ENCODE peak calls at places on chromosome 2, in ten cellular contexts. One of them, this sample, is unnamed.

GRCh38 chr2:217979151-217979811 is 23.5 kb downstream of the TNS1 start:
- DNase-seq in neural progenitor cell: peak
- DNase-seq in astrocyte of the spinal cord: peak
- DNase-seq in cardiac fibroblast: peak
- DNase-seq in aorta: peak
- DNase-seq in CD8-positive, alpha-beta T cell: no peak
- DNase-seq in IMR-90: peak
- DNase-seq in fibroblast of the aortic adventitia: peak
- DNase-seq in GM23248: peak
- DNase-seq in fibroblast of mammary gland: peak
- DNase-seq in this sample: no peak

GRCh38 chr2:112831956-112832567 is 4.5 kb downstream of the IL1B start:
- DNase-seq in neural progenitor cell: no peak
- DNase-seq in astrocyte of the spinal cord: no peak
- DNase-seq in cardiac fibroblast: no peak
- DNase-seq in aorta: no peak
- DNase-seq in CD8-positive, alpha-beta T cell: no peak
- DNase-seq in IMR-90: no peak
- DNase-seq in fibroblast of the aortic adventitia: no peak
- DNase-seq in GM23248: no peak
- DNase-seq in fibroblast of mammary gland: no peak
- DNase-seq in this sample: no peak

GRCh38 chr2:158325031-158325781 is 131.3 kb downstream of the CCDC148 start:
- DNase-seq in neural progenitor cell: no peak
- DNase-seq in astrocyte of the spinal cord: peak
- DNase-seq in cardiac fibroblast: no peak
- DNase-seq in aorta: no peak
- DNase-seq in CD8-positive, alpha-beta T cell: no peak
- DNase-seq in IMR-90: peak
- DNase-seq in fibroblast of the aortic adventitia: peak
- DNase-seq in GM23248: peak
- DNase-seq in fibroblast of mammary gland: peak
- DNase-seq in this sample: no peak

GRCh38 chr2:41722668-41723369 is 325.0 kb upstream of the PKDCC start:
- DNase-seq in neural progenitor cell: no peak
- DNase-seq in astrocyte of the spinal cord: peak
- DNase-seq in cardiac fibroblast: peak
- DNase-seq in aorta: no peak
- DNase-seq in CD8-positive, alpha-beta T cell: no peak
- DNase-seq in IMR-90: peak
- DNase-seq in fibroblast of the aortic adventitia: peak
- DNase-seq in GM23248: no peak
- DNase-seq in fibroblast of mammary gland: peak
- DNase-seq in this sample: peak

GRCh38 chr2:11099122-11100065 is 55.9 kb upstream of the SLC66A3 start:
- DNase-seq in neural progenitor cell: no peak
- DNase-seq in astrocyte of the spinal cord: no peak
- DNase-seq in cardiac fibroblast: no peak
- DNase-seq in aorta: no peak
- DNase-seq in CD8-positive, alpha-beta T cell: no peak
- DNase-seq in IMR-90: no peak
- DNase-seq in fibroblast of the aortic adventitia: no peak
- DNase-seq in GM23248: no peak
- DNase-seq in fibroblast of mammary gland: no peak
- DNase-seq in this sample: no peak

GRCh38 chr2:234288974-234289455 is 207.9 kb downstream of the ARL4C start:
- DNase-seq in neural progenitor cell: peak
- DNase-seq in astrocyte of the spinal cord: peak
- DNase-seq in cardiac fibroblast: peak
- DNase-seq in aorta: peak
- DNase-seq in CD8-positive, alpha-beta T cell: peak
- DNase-seq in IMR-90: peak
- DNase-seq in fibroblast of the aortic adventitia: peak
- DNase-seq in GM23248: peak
- DNase-seq in fibroblast of mammary gland: peak
- DNase-seq in this sample: peak

GRCh38 chr2:239479471-239479870 is 78.7 kb upstream of the HDAC4 start:
- DNase-seq in neural progenitor cell: no peak
- DNase-seq in astrocyte of the spinal cord: no peak
- DNase-seq in cardiac fibroblast: no peak
- DNase-seq in aorta: no peak
- DNase-seq in CD8-positive, alpha-beta T cell: no peak
- DNase-seq in IMR-90: no peak
- DNase-seq in fibroblast of the aortic adventitia: no peak
- DNase-seq in GM23248: no peak
- DNase-seq in fibroblast of mammary gland: no peak
- DNase-seq in this sample: no peak

GRCh38 chr2:160868891-160869290 is 291.3 kb upstream of the TANK start:
- DNase-seq in neural progenitor cell: no peak
- DNase-seq in astrocyte of the spinal cord: no peak
- DNase-seq in cardiac fibroblast: peak
- DNase-seq in aorta: no peak
- DNase-seq in CD8-positive, alpha-beta T cell: no peak
- DNase-seq in IMR-90: peak
- DNase-seq in fibroblast of the aortic adventitia: peak
- DNase-seq in GM23248: peak
- DNase-seq in fibroblast of mammary gland: peak
- DNase-seq in this sample: no peak

GRCh38 chr2:202871161-202872141 is at the start of gene ICA1L:
- DNase-seq in neural progenitor cell: peak
- DNase-seq in astrocyte of the spinal cord: peak
- DNase-seq in cardiac fibroblast: peak
- DNase-seq in aorta: peak
- DNase-seq in CD8-positive, alpha-beta T cell: peak
- DNase-seq in IMR-90: peak
- DNase-seq in fibroblast of the aortic adventitia: peak
- DNase-seq in GM23248: peak
- DNase-seq in fibroblast of mammary gland: peak
- DNase-seq in this sample: peak

GRCh38 chr2:36919041-36919837 is 47.1 kb downstream of the STRN start:
- DNase-seq in neural progenitor cell: peak
- DNase-seq in astrocyte of the spinal cord: no peak
- DNase-seq in cardiac fibroblast: no peak
- DNase-seq in aorta: no peak
- DNase-seq in CD8-positive, alpha-beta T cell: no peak
- DNase-seq in IMR-90: peak
- DNase-seq in fibroblast of the aortic adventitia: peak
- DNase-seq in GM23248: no peak
- DNase-seq in fibroblast of mammary gland: no peak
- DNase-seq in this sample: no peak

GRCh38 chr2:203498161-203498560 is 36.9 kb downstream of the RAPH1 start:
- DNase-seq in neural progenitor cell: no peak
- DNase-seq in astrocyte of the spinal cord: peak
- DNase-seq in cardiac fibroblast: peak
- DNase-seq in aorta: no peak
- DNase-seq in CD8-positive, alpha-beta T cell: no peak
- DNase-seq in IMR-90: peak
- DNase-seq in fibroblast of the aortic adventitia: peak
- DNase-seq in GM23248: peak
- DNase-seq in fibroblast of mammary gland: peak
- DNase-seq in this sample: no peak

GRCh38 chr2:15582645-15583340 is 8.9 kb upstream of the DDX1 start:
- DNase-seq in neural progenitor cell: no peak
- DNase-seq in astrocyte of the spinal cord: no peak
- DNase-seq in cardiac fibroblast: no peak
- DNase-seq in aorta: no peak
- DNase-seq in CD8-positive, alpha-beta T cell: no peak
- DNase-seq in IMR-90: no peak
- DNase-seq in fibroblast of the aortic adventitia: no peak
- DNase-seq in GM23248: peak
- DNase-seq in fibroblast of mammary gland: peak
- DNase-seq in this sample: no peak

GRCh38 chr2:118855451-118856279 is 8.2 kb upstream of the EN1 start:
- DNase-seq in neural progenitor cell: peak
- DNase-seq in astrocyte of the spinal cord: peak
- DNase-seq in cardiac fibroblast: peak
- DNase-seq in aorta: peak
- DNase-seq in CD8-positive, alpha-beta T cell: peak
- DNase-seq in IMR-90: peak
- DNase-seq in fibroblast of the aortic adventitia: peak
- DNase-seq in GM23248: peak
- DNase-seq in fibroblast of mammary gland: peak
- DNase-seq in this sample: peak

GRCh38 chr2:118853647-118854367 is 6.4 kb upstream of the EN1 start:
- DNase-seq in neural progenitor cell: peak
- DNase-seq in astrocyte of the spinal cord: no peak
- DNase-seq in cardiac fibroblast: no peak
- DNase-seq in aorta: no peak
- DNase-seq in CD8-positive, alpha-beta T cell: no peak
- DNase-seq in IMR-90: no peak
- DNase-seq in fibroblast of the aortic adventitia: no peak
- DNase-seq in GM23248: no peak
- DNase-seq in fibroblast of mammary gland: no peak
- DNase-seq in this sample: no peak

GRCh38 chr2:118856330-118856977 is 9.0 kb upstream of the EN1 start:
- DNase-seq in neural progenitor cell: no peak
- DNase-seq in astrocyte of the spinal cord: no peak
- DNase-seq in cardiac fibroblast: no peak
- DNase-seq in aorta: no peak
- DNase-seq in CD8-positive, alpha-beta T cell: no peak
- DNase-seq in IMR-90: no peak
- DNase-seq in fibroblast of the aortic adventitia: no peak
- DNase-seq in GM23248: no peak
- DNase-seq in fibroblast of mammary gland: no peak
- DNase-seq in this sample: no peak

GRCh38 chr2:118853129-118853640 is 5.7 kb upstream of the EN1 start:
- DNase-seq in neural progenitor cell: no peak
- DNase-seq in astrocyte of the spinal cord: no peak
- DNase-seq in cardiac fibroblast: no peak
- DNase-seq in aorta: no peak
- DNase-seq in CD8-positive, alpha-beta T cell: no peak
- DNase-seq in IMR-90: no peak
- DNase-seq in fibroblast of the aortic adventitia: no peak
- DNase-seq in GM23248: no peak
- DNase-seq in fibroblast of mammary gland: no peak
- DNase-seq in this sample: no peak

DNA sequence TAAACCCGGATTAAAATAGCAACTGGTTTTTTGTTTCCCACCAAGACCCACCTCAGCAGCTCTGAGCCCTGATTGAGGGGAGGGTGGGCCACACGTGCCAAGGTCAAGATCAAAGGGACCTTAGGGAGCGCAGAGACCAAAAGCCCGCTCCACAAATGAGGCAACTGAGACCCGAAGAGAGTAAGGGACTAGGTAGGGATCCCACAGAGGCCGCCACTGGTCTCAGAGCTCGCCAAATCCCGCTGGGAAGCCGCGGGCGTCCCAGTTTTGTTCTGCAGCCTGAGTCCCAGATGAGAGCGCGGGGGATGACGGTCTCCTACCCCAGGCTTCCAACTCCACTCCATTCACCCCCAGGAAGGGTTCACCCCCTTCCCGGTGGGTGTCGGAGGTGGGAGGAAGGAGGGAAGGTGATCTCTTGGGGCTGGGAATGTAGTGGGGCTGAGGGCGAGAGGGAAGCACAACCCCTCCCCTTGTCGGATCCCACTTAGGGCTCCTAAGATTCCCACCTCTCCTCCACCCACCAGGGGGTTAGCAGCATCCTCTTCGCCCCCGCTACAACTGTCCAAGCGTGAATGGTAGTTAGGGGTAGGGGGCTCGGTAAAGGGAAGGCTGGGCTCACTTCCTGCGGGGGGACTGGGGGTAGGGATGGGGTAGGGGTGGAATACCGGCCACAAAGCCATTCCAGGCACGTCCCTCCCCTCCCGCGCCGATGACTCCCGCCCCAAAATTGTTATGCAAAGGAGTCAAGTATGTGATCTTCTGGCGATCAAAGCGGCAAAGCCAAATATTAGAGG is 7.3 kb upstream of the EN1 start:
- DNase-seq in neural progenitor cell: peak
- DNase-seq in astrocyte of the spinal cord: no peak
- DNase-seq in cardiac fibroblast: no peak
- DNase-seq in aorta: no peak
- DNase-seq in CD8-positive, alpha-beta T cell: no peak
- DNase-seq in IMR-90: no peak
- DNase-seq in fibroblast of the aortic adventitia: no peak
- DNase-seq in GM23248: no peak
- DNase-seq in fibroblast of mammary gland: no peak
- DNase-seq in this sample: no peak
- H3K4me3 ChIP-seq in neural progenitor cell: no peak
- H3K4me3 ChIP-seq in astrocyte of the spinal cord: no peak
- H3K4me3 ChIP-seq in cardiac fibroblast: no peak
- H3K4me3 ChIP-seq in aorta: no peak
- H3K4me3 ChIP-seq in CD8-positive, alpha-beta T cell: no peak
- H3K4me3 ChIP-seq in IMR-90: no peak
- H3K4me3 ChIP-seq in fibroblast of the aortic adventitia: no peak
- H3K4me3 ChIP-seq in GM23248: peak
- H3K4me3 ChIP-seq in fibroblast of mammary gland: peak
- H3K4me3 ChIP-seq in this sample: peak

GRCh38 chr2:20667531-20668401 is 822 bp downstream of the GDF7 start:
- DNase-seq in neural progenitor cell: peak
- DNase-seq in astrocyte of the spinal cord: no peak
- DNase-seq in cardiac fibroblast: no peak
- DNase-seq in aorta: no peak
- DNase-seq in CD8-positive, alpha-beta T cell: no peak
- DNase-seq in IMR-90: no peak
- DNase-seq in fibroblast of the aortic adventitia: no peak
- DNase-seq in GM23248: no peak
- DNase-seq in fibroblast of mammary gland: no peak
- DNase-seq in this sample: no peak
- H3K4me3 ChIP-seq in neural progenitor cell: peak
- H3K4me3 ChIP-seq in astrocyte of the spinal cord: peak
- H3K4me3 ChIP-seq in cardiac fibroblast: peak
- H3K4me3 ChIP-seq in aorta: peak
- H3K4me3 ChIP-seq in CD8-positive, alpha-beta T cell: peak
- H3K4me3 ChIP-seq in IMR-90: peak
- H3K4me3 ChIP-seq in fibroblast of the aortic adventitia: peak
- H3K4me3 ChIP-seq in GM23248: peak
- H3K4me3 ChIP-seq in fibroblast of mammary gland: no peak
- H3K4me3 ChIP-seq in this sample: peak

DNA sequence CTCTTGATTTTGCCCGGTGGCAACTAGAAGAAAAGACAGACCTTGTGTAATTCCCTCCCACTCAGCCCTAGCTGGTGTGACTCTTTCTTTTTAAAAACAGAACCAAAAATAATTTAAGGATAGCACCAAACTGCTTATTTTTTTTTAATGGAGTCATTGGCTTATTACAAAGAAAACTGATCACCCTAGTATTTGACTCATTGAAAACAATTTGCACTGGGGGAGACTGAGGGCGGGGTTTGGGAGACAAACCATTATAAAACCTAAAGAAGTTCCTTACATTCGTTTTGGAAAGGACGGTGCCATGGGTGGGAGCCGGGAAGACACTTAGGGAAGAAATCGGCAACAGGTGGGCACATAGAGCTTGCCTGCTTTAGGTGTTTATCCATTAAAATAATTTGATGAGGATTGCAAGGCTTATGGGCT is 2.5 kb downstream of the PAX3 start:
- DNase-seq in neural progenitor cell: no peak
- DNase-seq in astrocyte of the spinal cord: peak
- DNase-seq in cardiac fibroblast: no peak
- DNase-seq in aorta: no peak
- DNase-seq in CD8-positive, alpha-beta T cell: no peak
- DNase-seq in IMR-90: no peak
- DNase-seq in fibroblast of the aortic adventitia: no peak
- DNase-seq in GM23248: no peak
- DNase-seq in fibroblast of mammary gland: no peak
- DNase-seq in this sample: no peak
- H3K4me3 ChIP-seq in neural progenitor cell: peak
- H3K4me3 ChIP-seq in astrocyte of the spinal cord: peak
- H3K4me3 ChIP-seq in cardiac fibroblast: no peak
- H3K4me3 ChIP-seq in aorta: no peak
- H3K4me3 ChIP-seq in CD8-positive, alpha-beta T cell: no peak
- H3K4me3 ChIP-seq in IMR-90: no peak
- H3K4me3 ChIP-seq in fibroblast of the aortic adventitia: peak
- H3K4me3 ChIP-seq in GM23248: peak
- H3K4me3 ChIP-seq in fibroblast of mammary gland: no peak
- H3K4me3 ChIP-seq in this sample: peak

GRCh38 chr2:191866675-191867506 is 20.0 kb upstream of the CAVIN2 start:
- DNase-seq in neural progenitor cell: no peak
- DNase-seq in astrocyte of the spinal cord: peak
- DNase-seq in cardiac fibroblast: peak
- DNase-seq in aorta: no peak
- DNase-seq in CD8-positive, alpha-beta T cell: no peak
- DNase-seq in IMR-90: peak
- DNase-seq in fibroblast of the aortic adventitia: peak
- DNase-seq in GM23248: peak
- DNase-seq in fibroblast of mammary gland: peak
- DNase-seq in this sample: no peak
- H3K4me3 ChIP-seq in neural progenitor cell: no peak
- H3K4me3 ChIP-seq in astrocyte of the spinal cord: no peak
- H3K4me3 ChIP-seq in cardiac fibroblast: no peak
- H3K4me3 ChIP-seq in aorta: no peak
- H3K4me3 ChIP-seq in CD8-positive, alpha-beta T cell: no peak
- H3K4me3 ChIP-seq in IMR-90: no peak
- H3K4me3 ChIP-seq in fibroblast of the aortic adventitia: no peak
- H3K4me3 ChIP-seq in GM23248: peak
- H3K4me3 ChIP-seq in fibroblast of mammary gland: no peak
- H3K4me3 ChIP-seq in this sample: peak

This sample was measured in left ventricle myocardium inferior.